ENCODE peak calls at places on chromosomes 11 and 22, in four cellular contexts. One of them, this sample, is unnamed.

GRCh38 chr11:63246045-63246444 is 2.6 kb upstream of the SLC22A25 start:
- DNase-seq in erythroblast: no peak
- DNase-seq in mesenteric fat pad: no peak
- DNase-seq in astrocyte of the hippocampus: no peak
- DNase-seq in this sample: no peak

GRCh38 chr11:2734181-2735052 is 34.6 kb upstream of the KCNQ1OT1 start:
- DNase-seq in erythroblast: no peak
- DNase-seq in mesenteric fat pad: no peak
- DNase-seq in astrocyte of the hippocampus: no peak
- DNase-seq in this sample: no peak

GRCh38 chr22:47190957-47191323 is 428.5 kb downstream of the TBC1D22A start:
- DNase-seq in erythroblast: no peak
- DNase-seq in mesenteric fat pad: peak
- DNase-seq in astrocyte of the hippocampus: no peak
- DNase-seq in this sample: no peak

GRCh38 chr11:72430743-72431570 is 3.4 kb downstream of the CLPB start:
- DNase-seq in erythroblast: peak
- DNase-seq in mesenteric fat pad: no peak
- DNase-seq in astrocyte of the hippocampus: peak
- DNase-seq in this sample: peak

GRCh38 chr22:39967103-39967829 is 7.1 kb downstream of the TMA7B start:
- DNase-seq in erythroblast: peak
- DNase-seq in mesenteric fat pad: no peak
- DNase-seq in astrocyte of the hippocampus: peak
- DNase-seq in this sample: no peak

GRCh38 chr11:108788565-108789199 is 123.8 kb downstream of the DDX10 start:
- DNase-seq in erythroblast: no peak
- DNase-seq in mesenteric fat pad: no peak
- DNase-seq in astrocyte of the hippocampus: peak
- DNase-seq in this sample: peak

GRCh38 chr11:110989734-110990133 is 255.8 kb upstream of the POU2AF2 start:
- DNase-seq in erythroblast: no peak
- DNase-seq in mesenteric fat pad: no peak
- DNase-seq in astrocyte of the hippocampus: no peak
- DNase-seq in this sample: peak

GRCh38 chr11:120112174-120112796 is 25.6 kb downstream of the TRIM29 start:
- DNase-seq in erythroblast: no peak
- DNase-seq in mesenteric fat pad: no peak
- DNase-seq in astrocyte of the hippocampus: no peak
- DNase-seq in this sample: no peak

GRCh38 chr22:38031491-38031890 is 25.7 kb upstream of the PICK1 start:
- DNase-seq in erythroblast: no peak
- DNase-seq in mesenteric fat pad: no peak
- DNase-seq in astrocyte of the hippocampus: no peak
- DNase-seq in this sample: no peak

GRCh38 chr11:107689317-107690202 is 22.3 kb downstream of the SLN start:
- DNase-seq in erythroblast: peak
- DNase-seq in mesenteric fat pad: no peak
- DNase-seq in astrocyte of the hippocampus: peak
- DNase-seq in this sample: peak

GRCh38 chr11:111603633-111604130 is 1.4 kb downstream of the SIK2 start:
- DNase-seq in erythroblast: peak
- DNase-seq in mesenteric fat pad: no peak
- DNase-seq in astrocyte of the hippocampus: peak
- DNase-seq in this sample: peak

GRCh38 chr11:64438986-64439771 is 80.2 kb downstream of the RPS6KA4 start:
- DNase-seq in erythroblast: no peak
- DNase-seq in mesenteric fat pad: peak
- DNase-seq in astrocyte of the hippocampus: no peak
- DNase-seq in this sample: no peak

GRCh38 chr11:102111787-102112653 is 1.8 kb downstream of the YAP1 start:
- DNase-seq in erythroblast: no peak
- DNase-seq in mesenteric fat pad: no peak
- DNase-seq in astrocyte of the hippocampus: peak
- DNase-seq in this sample: peak

GRCh38 chr11:2527621-2528291 is 82.9 kb downstream of the KCNQ1 start:
- DNase-seq in erythroblast: no peak
- DNase-seq in mesenteric fat pad: peak
- DNase-seq in astrocyte of the hippocampus: no peak
- DNase-seq in this sample: no peak

GRCh38 chr11:73271936-73272679 is at the start of gene P2RY6:
- DNase-seq in erythroblast: peak
- DNase-seq in mesenteric fat pad: peak
- DNase-seq in astrocyte of the hippocampus: peak
- DNase-seq in this sample: peak